ENCODE peak calls at places on chromosome 4, in four cellular contexts. A is K562, G is GM12878, W is HL-60. M is an unnamed sample.

GRCh38 chr4:150518559-150518958 is 63.4 kb upstream of the MAB21L2 start:
- DNase-seq in A (no peak), G (no peak), W (no peak), M (no peak)

GRCh38 chr4:56148428-56148827 is 199.7 kb downstream of the CEP135 start:
- DNase-seq in A (no peak), G (no peak), W (no peak), M (no peak)

GRCh38 chr4:70895405-70895804 is 6.8 kb upstream of the MOB1B start:
- DNase-seq in A (no peak), G (no peak), W (no peak), M (no peak)

GRCh38 chr4:10584042-10584441 is 100.5 kb downstream of the CLNK start:
- DNase-seq in A (no peak), G (peak; percentile 49), W (no peak), M (no peak)

GRCh38 chr4:76363556-76364290 is 57.2 kb downstream of the STBD1 start:
- DNase-seq in A (no peak), G (no peak), W (no peak), M (no peak)

GRCh38 chr4:188399834-188400233 is 260.6 kb downstream of the TRIML1 start:
- DNase-seq in A (no peak), G (no peak), W (no peak), M (no peak)

GRCh38 chr4:123555500-123556273 is 159.1 kb downstream of the SPRY1 start:
- DNase-seq in A (peak; percentile 19), G (no peak), W (peak; percentile 25), M (no peak)

GRCh38 chr4:75904086-75904485 is 1.8 kb upstream of the PPEF2 start:
- DNase-seq in A (no peak), G (no peak), W (no peak), M (no peak)

GRCh38 chr4:48255130-48255958 is 14.3 kb downstream of the TEC start:
- DNase-seq in A (peak; percentile 94), G (no peak), W (no peak), M (no peak)

GRCh38 chr4:142883433-142883832 is 37.3 kb upstream of the INPP4B start:
- DNase-seq in A (no peak), G (no peak), W (no peak), M (no peak)

GRCh38 chr4:82223715-82224114 is 150.1 kb downstream of the HNRNPD start:
- DNase-seq in A (no peak), G (no peak), W (peak; percentile 5), M (no peak)

GRCh38 chr4:75666299-75666698 is 6.9 kb downstream of the G3BP2 start:
- DNase-seq in A (no peak), G (no peak), W (no peak), M (no peak)

GRCh38 chr4:130747842-130748241 is 1651.9 kb downstream of the C4orf33 start:
- DNase-seq in A (no peak), G (no peak), W (no peak), M (no peak)

GRCh38 chr4:6474053-6474568 is 1.7 kb upstream of the PPP2R2C start:
- DNase-seq in A (peak; percentile 55), G (no peak), W (no peak), M (no peak)

GRCh38 chr4:184347251-184348239 is 126.8 kb downstream of the IRF2 start:
- DNase-seq in A (peak; percentile 76), G (peak; percentile 97), W (peak; percentile 96), M (no peak)

GRCh38 chr4:142435599-142436235 is 410.4 kb downstream of the INPP4B start:
- DNase-seq in A (no peak), G (no peak), W (no peak), M (no peak)

GRCh38 chr4:149914521-149915115 is 99.0 kb upstream of the IQCM start:
- DNase-seq in A (peak; percentile 32), G (no peak), W (peak; percentile 12), M (peak; percentile 24)

GRCh38 chr4:54800831-54801530 is 143.2 kb downstream of the KIT start:
- DNase-seq in A (no peak), G (no peak), W (no peak), M (no peak)

GRCh38 chr4:146255463-146255862 is 41.1 kb downstream of the REELD1 start:
- DNase-seq in A (no peak), G (no peak), W (no peak), M (no peak)

GRCh38 chr4:120202222-120202621 is 135.6 kb upstream of the MAD2L1 start:
- DNase-seq in A (no peak), G (no peak), W (no peak), M (no peak)

GRCh38 chr4:141102367-141102766 is 30.9 kb downstream of the RNF150 start:
- DNase-seq in A (no peak), G (no peak), W (no peak), M (no peak)

GRCh38 chr4:139942284-139942683 is 211.7 kb downstream of the MAML3 start:
- DNase-seq in A (no peak), G (no peak), W (no peak), M (no peak)
- TF ChIP-seq POLR2AphosphoS5 in A (no peak), G (no peak), W (no peak), M (no peak)

GRCh38 chr4:174427562-174428140 is 94.6 kb downstream of the HPGD start:
- DNase-seq in A (no peak), G (no peak), W (no peak), M (no peak)

GRCh38 chr4:174420317-174420716 is 102.0 kb downstream of the HPGD start:
- DNase-seq in A (peak; percentile 65), G (no peak), W (no peak), M (no peak)

GRCh38 chr4:174422893-174423256 is 99.4 kb downstream of the HPGD start:
- DNase-seq in A (no peak), G (no peak), W (no peak), M (no peak)

GRCh38 chr4:174425669-174426068 is 96.6 kb downstream of the HPGD start:
- DNase-seq in A (no peak), G (no peak), W (no peak), M (no peak)

DNA sequence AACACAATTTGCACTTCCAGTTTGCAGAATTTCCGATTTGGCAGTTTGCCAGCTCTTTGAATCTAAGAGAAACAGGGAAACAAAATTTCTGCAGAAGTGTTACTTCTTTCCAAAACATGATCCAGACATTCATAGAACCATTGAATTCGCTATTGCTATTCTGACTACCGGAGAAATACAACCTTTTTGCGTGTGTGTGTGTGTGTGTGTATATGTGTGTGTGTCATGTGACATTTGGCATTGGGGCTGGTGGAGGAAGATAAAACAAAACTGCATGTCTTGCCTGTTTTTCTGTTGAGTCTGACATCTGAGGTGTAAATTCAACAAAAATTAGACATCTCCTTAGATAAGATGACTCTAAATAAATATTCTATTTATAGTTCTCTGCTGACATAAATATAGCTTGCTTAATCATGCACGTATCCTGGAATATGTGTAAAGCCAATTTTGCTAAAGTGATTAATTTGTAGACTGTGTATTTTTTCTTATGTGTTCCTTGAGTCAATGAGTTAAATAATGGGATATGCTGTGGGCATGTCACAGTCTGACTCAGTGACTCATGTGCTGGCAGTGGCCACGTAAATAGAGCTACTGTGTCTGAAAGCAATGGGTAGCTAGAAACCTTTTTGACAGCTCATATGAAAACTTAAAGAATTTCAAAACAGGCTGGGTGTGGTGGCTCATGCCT is 98.9 kb downstream of the HPGD start:
- DNase-seq in A (peak; percentile 43), G (no peak), W (no peak), M (no peak)
- TF ChIP-seq SPI1 in A (no peak), G (no peak), W (no peak), M (no peak)

GRCh38 chr4:99102634-99103033 is 14.0 kb upstream of the ADH5 start:
- DNase-seq in A (no peak), G (no peak), W (no peak), M (no peak)

GRCh38 chr4:99099311-99099710 is 10.7 kb upstream of the ADH5 start:
- DNase-seq in A (no peak), G (no peak), W (no peak), M (no peak)

GRCh38 chr4:99100876-99101275 is 12.3 kb upstream of the ADH5 start:
- DNase-seq in A (no peak), G (no peak), W (no peak), M (no peak)

GRCh38 chr4:99103166-99103565 is 14.6 kb upstream of the ADH5 start:
- DNase-seq in A (no peak), G (no peak), W (no peak), M (no peak)

DNA sequence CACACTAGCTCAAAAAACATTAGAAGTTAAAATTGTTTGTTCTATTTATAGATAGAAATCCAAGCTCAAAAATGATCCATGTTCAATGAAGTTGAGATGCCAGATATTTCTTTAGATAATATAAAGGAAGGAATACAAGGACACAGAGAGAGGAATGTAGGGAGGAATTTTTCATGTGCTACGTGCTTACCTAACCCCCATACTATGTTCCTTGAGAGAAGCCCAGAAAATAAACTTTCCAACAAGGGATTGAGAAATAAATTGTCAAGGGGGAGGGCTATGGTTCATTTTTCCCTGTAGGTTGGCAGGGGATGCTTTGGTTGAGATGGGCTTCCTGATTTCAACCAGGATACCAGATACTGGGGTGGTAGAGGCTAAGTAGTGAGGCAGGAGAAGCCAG is 15.6 kb upstream of the ADH5 start:
- DNase-seq in A (no peak), G (no peak), W (no peak), M (no peak)
- TF ChIP-seq POLR2AphosphoS5 in A (no peak), G (no peak), W (no peak), M (no peak)

DNA sequence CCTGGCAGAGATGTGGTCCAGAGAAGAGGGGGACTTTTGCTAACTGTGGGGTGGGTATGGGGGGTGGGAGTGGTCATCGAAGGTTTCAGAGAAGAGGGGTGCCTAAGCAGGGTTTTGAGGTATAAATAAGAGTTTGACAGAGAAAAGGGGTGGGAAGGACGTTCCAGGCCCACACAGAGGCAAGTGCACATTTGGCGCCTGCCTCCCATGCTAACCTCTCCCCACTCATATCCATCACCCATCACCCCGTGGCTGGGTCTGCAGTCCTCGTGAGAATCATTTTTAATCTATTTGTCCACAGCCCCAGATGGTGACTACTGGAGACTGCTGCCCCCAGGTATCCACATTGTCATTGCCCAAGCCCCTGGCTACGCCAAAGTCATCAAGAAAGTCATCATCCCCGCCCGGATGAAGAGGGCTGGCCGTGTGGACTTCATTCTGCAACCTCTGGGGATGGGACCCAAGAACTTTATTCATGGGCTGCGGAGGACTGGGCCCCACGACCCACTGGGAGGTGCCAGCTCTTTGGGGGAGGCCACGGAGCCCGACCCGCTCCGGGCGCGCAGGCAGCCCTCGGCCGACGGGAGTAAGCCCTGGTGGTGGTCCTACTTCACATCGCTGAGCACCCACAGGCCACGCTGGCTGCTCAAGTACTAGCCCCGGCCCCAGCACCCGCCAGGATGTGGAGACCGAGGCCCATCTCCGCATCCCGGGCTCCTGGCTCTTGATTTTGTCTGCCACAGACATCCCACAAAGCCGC is 26.6 kb downstream of the CPZ start:
- DNase-seq in A (no peak), G (no peak), W (no peak), M (no peak)
- TF ChIP-seq SPI1 in A (no peak), G (no peak), W (no peak), M (no peak)

DNA sequence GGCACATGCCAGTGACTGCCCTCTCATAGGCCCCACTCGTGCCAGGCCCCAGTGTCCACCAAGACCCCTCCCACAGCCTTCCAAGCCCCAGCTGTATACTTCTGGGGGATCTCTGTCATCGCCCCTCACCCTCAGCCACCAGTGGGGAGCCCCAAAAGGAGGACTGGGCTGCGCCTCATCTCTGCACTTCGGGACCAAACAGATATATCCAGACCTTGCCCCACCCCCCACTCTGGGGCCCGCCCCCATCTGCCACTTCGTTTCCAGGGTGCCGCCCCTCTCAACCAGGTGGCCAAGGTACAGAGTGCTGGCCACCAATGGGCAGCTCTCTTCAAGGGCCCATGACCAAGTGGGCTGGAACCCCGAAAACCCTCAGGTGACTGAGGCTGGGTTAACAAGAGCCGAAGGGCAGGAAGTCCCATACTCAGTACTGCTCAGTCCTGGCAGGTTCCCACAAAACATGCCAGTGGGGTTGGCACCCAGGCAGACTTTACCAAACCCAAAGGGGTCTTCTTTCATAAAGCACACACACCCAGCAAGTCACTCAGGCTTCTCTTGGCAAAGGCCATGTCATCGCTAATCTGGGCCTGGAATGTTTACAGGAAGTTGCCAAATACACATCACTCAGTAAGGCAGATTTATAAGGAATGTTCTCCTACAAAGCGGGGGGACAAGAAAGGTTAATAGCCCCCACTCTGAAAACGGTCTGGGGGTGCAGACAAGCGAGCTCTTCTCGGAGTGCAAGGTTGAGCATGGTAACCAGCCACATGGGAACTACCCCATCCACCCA is 4.4 kb downstream of the ZFYVE28 start:
- DNase-seq in A (peak; percentile 47), G (no peak), W (no peak), M (no peak)
- TF ChIP-seq POLR2AphosphoS5 in A (no peak), G (no peak), W (no peak), M (no peak)

M was measured in GM12891.